ENCODE peak calls at places on chromosomes 11 and 22, in four cellular contexts. E is cardiac fibroblast; C is stimulated activated CD8-positive, alpha-beta memory T cell treated with anti-CD3 and anti-CD28 coated beads, Interleukin-7, amount 100 ng/mL, for 24 hours; N is RPMI7951. K is an unnamed sample.
A peak's percentile ranks its signal among the peaks of the same experiment; 100 is the strongest.

GRCh38 chr11:12126352-12127019 is 16.1 kb downstream of the MICAL2 start:
- DNase-seq in E (peak; percentile 76), C (no peak), N (peak; percentile 86), K (no peak)

GRCh38 chr11:1055990-1056771 is 18.5 kb upstream of the MUC2 start:
- DNase-seq in E (no peak), C (no peak), N (no peak), K (no peak)

GRCh38 chr22:32584650-32585049 is 110.0 kb downstream of the FBXO7 start:
- DNase-seq in E (peak; percentile 81), C (no peak), N (peak; percentile 77), K (no peak)

GRCh38 chr11:77436501-77436900 is 37.4 kb downstream of the PAK1 start:
- DNase-seq in E (no peak), C (no peak), N (no peak), K (no peak)

GRCh38 chr11:69495441-69496201 is 14.2 kb downstream of the LINC01488 start:
- DNase-seq in E (no peak), C (no peak), N (no peak), K (no peak)

GRCh38 chr22:23657712-23658111 is 25.6 kb upstream of the DRICH1 start:
- DNase-seq in E (peak; percentile 6), C (no peak), N (no peak), K (no peak)

GRCh38 chr11:132941024-132941646 is 591.2 kb downstream of the OPCML start:
- DNase-seq in E (peak; percentile 47), C (no peak), N (peak; percentile 26), K (no peak)

GRCh38 chr11:96091476-96091875 is 167.6 kb upstream of the MTMR2 start:
- DNase-seq in E (no peak), C (no peak), N (peak; percentile 50), K (no peak)

GRCh38 chr11:134125507-134125906 is 56.6 kb downstream of the JAM3 start:
- DNase-seq in E (peak; percentile 18), C (no peak), N (no peak), K (no peak)

GRCh38 chr11:14454861-14455632 is 44.6 kb downstream of the COPB1 start:
- DNase-seq in E (peak; percentile 59), C (no peak), N (peak; percentile 31), K (no peak)

GRCh38 chr11:65036931-65037330 is 4.1 kb upstream of the SAC3D1 start:
- DNase-seq in E (peak; percentile 16), C (no peak), N (no peak), K (no peak)